ENCODE peak calls at places on chromosomes 12 and 14, in six cellular contexts. N is Kasumi-1; M is stimulated activated CD4-positive, alpha-beta T cell treated with anti-CD3 and anti-CD28 coated beads, Interleukin-1b, Interleukin-23, amount 100 ng/mL, for 1 hour; Z is NCI-H1436; V is stimulated activated CD8-positive, alpha-beta memory T cell treated with anti-CD3 and anti-CD28 coated beads, Interleukin-4, amount 100 ng/mL, for 4 hours; O is T-cell. W is an unnamed sample.

GRCh38 chr12:94318178-94318577 is 141.5 kb downstream of the CEP83 start:
- DNase-seq in O (no peak), M (no peak), V (no peak), N (no peak), Z (no peak), W (no peak)

GRCh38 chr14:104423715-104424405 is 155.7 kb upstream of the C14orf180 start:
- DNase-seq in O (no peak), N (no peak), Z (no peak), M (no peak), V (no peak), W (no peak)

GRCh38 chr12:117218149-117218548 is 27.9 kb upstream of the FBXO21 start:
- DNase-seq in Z (no peak), V (no peak), O (no peak), M (no peak), N (no peak), W (no peak)

GRCh38 chr12:56098592-56098991 is 5.8 kb upstream of the PA2G4 start:
- DNase-seq in Z (no peak), V (no peak), O (no peak), N (no peak), M (no peak), W (no peak)

GRCh38 chr14:40981247-40981646 is 625.4 kb upstream of the LRFN5 start:
- DNase-seq in M (no peak), O (no peak), V (no peak), N (no peak), Z (no peak), W (no peak)

GRCh38 chr12:47860873-47861272 is 41.2 kb upstream of the HDAC7 start:
- DNase-seq in M (no peak), V (no peak), Z (no peak), N (no peak), O (no peak), W (no peak)

GRCh38 chr12:21301-22189 is 45.0 kb upstream of the IQSEC3 start:
- DNase-seq in Z (no peak), O (no peak), N (no peak), V (no peak), M (no peak), W (no peak)

GRCh38 chr14:23640524-23641141 is 4.5 kb downstream of the DHRS2 start:
- DNase-seq in N (no peak), O (no peak), V (no peak), Z (no peak), M (no peak), W (no peak)

GRCh38 chr12:26340649-26341048 is 145.3 kb downstream of the SSPN start:
- DNase-seq in O (no peak), N (peak; percentile 93), V (no peak), Z (no peak), M (no peak), W (no peak)

GRCh38 chr12:54653025-54653424 is 4.9 kb upstream of the DCD start:
- DNase-seq in Z (no peak), O (no peak), N (no peak), M (no peak), V (no peak), W (no peak)

GRCh38 chr12:41967668-41968649 is 176.7 kb downstream of the GXYLT1 start:
- DNase-seq in V (no peak), Z (no peak), O (no peak), N (no peak), M (no peak), W (peak; percentile 87)

GRCh38 chr14:56854325-56854724 is 44.0 kb upstream of the OTX2 start:
- DNase-seq in M (no peak), O (no peak), Z (no peak), N (no peak), V (no peak), W (no peak)

GRCh38 chr12:130405332-130405731 is 67.6 kb downstream of the PIWIL1 start:
- DNase-seq in N (no peak), V (no peak), Z (no peak), M (no peak), O (no peak), W (no peak)

GRCh38 chr12:21500786-21501257 is 613 bp downstream of the RECQL start:
- DNase-seq in N (no peak), M (no peak), Z (no peak), V (peak; percentile 1), O (no peak), W (no peak)

GRCh38 chr14:73655851-73656250 is 11.1 kb downstream of the DNAL1 start:
- DNase-seq in Z (no peak), O (no peak), V (no peak), N (no peak), M (no peak), W (no peak)

GRCh38 chr14:74133833-74134481 is 49.2 kb downstream of the LIN52 start:
- DNase-seq in M (no peak), N (no peak), Z (no peak), V (no peak), O (no peak), W (no peak)

GRCh38 chr14:22606380-22606779 is 8.3 kb downstream of the ABHD4 start:
- DNase-seq in M (no peak), O (no peak), Z (no peak), N (no peak), V (no peak), W (no peak)

GRCh38 chr14:34501004-34501580 is 38.4 kb downstream of the EAPP start:
- DNase-seq in Z (no peak), V (no peak), M (no peak), N (no peak), O (no peak), W (no peak)

GRCh38 chr14:35337557-35338255 is 45.5 kb downstream of the PSMA6 start:
- DNase-seq in V (no peak), M (no peak), N (no peak), O (no peak), Z (no peak), W (no peak)

GRCh38 chr14:96102071-96102856 is 63.1 kb downstream of the C14orf132 start:
- DNase-seq in O (no peak), M (no peak), Z (no peak), V (no peak), N (no peak), W (no peak)